ENCODE peak calls at places on chromosomes 13 and 19, in ten cellular contexts. X is sigmoid colon, W is body of pancreas, N is uterus, T is thyroid gland, G is adrenal gland, S is K562, R is heart left ventricle, Y is HCT116, V is suprapubic skin. Z is an unnamed sample. For H3K4me1, the result is how much of the 10 kb centered on the place peaks cover.

GRCh38 chr13:52348983-52349780 is 56.8 kb downstream of the THSD1 start:
- DNase-seq in W (no peak), X (no peak), V (no peak), G (no peak), Y (peak), N (no peak), S (peak), T (no peak), R (no peak), Z (no peak)

GRCh38 chr19:16435999-16436650 is 35.6 kb downstream of the EPS15L1 start:
- DNase-seq in X (no peak), Y (no peak), T (peak), R (peak), G (no peak), S (peak), W (no peak), N (no peak), V (no peak), Z (no peak)

GRCh38 chr19:39127812-39128510 is 2.4 kb downstream of the PAK4 start:
- DNase-seq in N (no peak), T (peak), G (peak), W (peak), R (no peak), S (no peak), V (no peak), X (no peak), Y (no peak), Z (no peak)

GRCh38 chr19:35911790-35912189 is 3.7 kb upstream of the TYROBP start:
- DNase-seq in W (peak), S (peak), R (no peak), V (no peak), G (no peak), Y (peak), N (no peak), X (no peak), T (peak), Z (no peak)

GRCh38 chr13:35349673-35350278 is 126.7 kb downstream of the MAB21L1 start:
- DNase-seq in R (no peak), W (no peak), G (peak), Y (peak), S (no peak), X (no peak), N (no peak), V (no peak), T (no peak), Z (no peak)

GRCh38 chr13:108993346-108993745 is 363.9 kb downstream of the MYO16 start:
- DNase-seq in V (no peak), N (no peak), S (no peak), X (no peak), G (no peak), Y (no peak), R (no peak), T (no peak), W (no peak), Z (no peak)

GRCh38 chr13:77896977-77897376 is 21.7 kb downstream of the EDNRB start:
- DNase-seq in G (no peak), X (no peak), S (no peak), Y (no peak), N (no peak), T (no peak), W (no peak), R (no peak), V (no peak), Z (no peak)

GRCh38 chr13:100529666-100530065 is 58.9 kb downstream of the GGACT start:
- DNase-seq in N (no peak), R (no peak), T (no peak), S (no peak), W (no peak), G (no peak), Y (no peak), X (peak), V (peak), Z (no peak)

GRCh38 chr13:34172048-34172447 is 354.1 kb downstream of the RFC3 start:
- DNase-seq in N (no peak), W (no peak), R (no peak), T (no peak), X (no peak), G (no peak), Y (no peak), V (no peak), S (no peak), Z (no peak)

GRCh38 chr19:7999376-7999775 is 6.1 kb downstream of the ELAVL1 start:
- DNase-seq in R (no peak), X (no peak), Y (no peak), N (no peak), G (no peak), V (no peak), S (no peak), W (no peak), T (no peak), Z (no peak)

GRCh38 chr13:43273362-43273761 is 250.0 kb downstream of the DNAJC15 start:
- DNase-seq in G (no peak), N (no peak), W (no peak), X (no peak), S (no peak), T (no peak), V (no peak), R (no peak), Y (no peak), Z (no peak)

GRCh38 chr13:113220877-113221276 is 11.5 kb downstream of the CUL4A start:
- DNase-seq in V (no peak), X (no peak), N (no peak), G (no peak), Y (no peak), R (peak), T (no peak), S (no peak), W (no peak), Z (no peak)

GRCh38 chr13:50082426-50083283 is 67.4 kb downstream of the KCNRG start:
- DNase-seq in Y (peak), W (peak), R (peak), T (peak), S (peak), X (peak), V (no peak), N (peak), G (peak), Z (peak)

GRCh38 chr19:21474671-21475181 is 30.7 kb upstream of the ZNF429 start:
- DNase-seq in X (peak), Y (no peak), W (peak), G (peak), S (no peak), N (peak), R (peak), T (peak), V (peak), Z (no peak)

GRCh38 chr13:59771272-59771671 is 392.5 kb downstream of the DIAPH3 start:
- DNase-seq in N (no peak), Y (no peak), S (peak), T (no peak), G (no peak), X (no peak), V (no peak), R (no peak), W (no peak), Z (no peak)

DNA sequence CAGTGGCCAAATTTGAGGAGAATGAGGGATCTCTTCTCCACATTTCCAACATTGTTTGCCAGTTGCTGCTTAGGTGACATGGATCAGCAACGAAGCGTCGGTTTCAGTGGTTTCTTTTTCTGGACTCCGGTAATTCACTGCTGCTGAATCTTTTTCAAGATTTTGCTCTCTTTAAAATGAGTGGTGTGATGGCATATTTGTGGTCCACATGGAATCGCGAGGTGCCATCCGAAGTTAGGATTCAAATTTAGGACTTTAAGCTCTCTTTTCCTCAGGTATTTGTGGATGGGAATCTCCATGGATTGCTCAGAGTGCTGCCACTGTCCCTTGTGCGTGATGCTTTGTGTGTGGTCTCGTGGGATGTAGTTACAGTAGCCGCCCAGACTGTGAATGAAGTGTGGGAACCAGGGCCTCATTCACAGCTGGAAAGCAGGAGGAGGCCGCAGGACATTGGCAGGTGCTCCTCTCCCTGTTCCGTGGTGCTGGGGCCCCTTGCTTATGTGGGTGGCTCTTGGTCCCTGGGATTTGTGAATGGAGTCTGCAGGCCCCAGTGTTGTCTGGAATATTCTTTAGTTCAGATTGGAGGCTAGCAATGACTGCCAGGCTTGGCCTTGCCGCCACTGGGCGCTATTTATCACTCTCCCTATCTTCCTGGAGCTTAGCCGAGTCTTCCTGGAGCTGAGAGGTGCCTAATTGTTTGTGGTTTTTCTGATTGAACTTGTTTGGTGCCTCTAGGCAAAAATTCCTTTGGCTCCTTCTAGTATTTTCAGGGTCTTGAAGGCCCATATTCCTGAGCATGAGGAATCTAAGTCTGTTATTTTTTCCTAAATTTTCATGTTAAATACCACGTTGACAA is 1.5 kb downstream of the ILF3 start:
- DNase-seq in S (peak), X (no peak), R (no peak), T (no peak), G (peak), V (no peak), W (peak), Y (no peak), N (no peak), Z (no peak)
- H3K4me1 ChIP-seq in S (under half), X (half or more), R (under half), T (under half), G (under half), V (half or more), W (half or more), Y (under half), N (under half), Z (half or more)

DNA sequence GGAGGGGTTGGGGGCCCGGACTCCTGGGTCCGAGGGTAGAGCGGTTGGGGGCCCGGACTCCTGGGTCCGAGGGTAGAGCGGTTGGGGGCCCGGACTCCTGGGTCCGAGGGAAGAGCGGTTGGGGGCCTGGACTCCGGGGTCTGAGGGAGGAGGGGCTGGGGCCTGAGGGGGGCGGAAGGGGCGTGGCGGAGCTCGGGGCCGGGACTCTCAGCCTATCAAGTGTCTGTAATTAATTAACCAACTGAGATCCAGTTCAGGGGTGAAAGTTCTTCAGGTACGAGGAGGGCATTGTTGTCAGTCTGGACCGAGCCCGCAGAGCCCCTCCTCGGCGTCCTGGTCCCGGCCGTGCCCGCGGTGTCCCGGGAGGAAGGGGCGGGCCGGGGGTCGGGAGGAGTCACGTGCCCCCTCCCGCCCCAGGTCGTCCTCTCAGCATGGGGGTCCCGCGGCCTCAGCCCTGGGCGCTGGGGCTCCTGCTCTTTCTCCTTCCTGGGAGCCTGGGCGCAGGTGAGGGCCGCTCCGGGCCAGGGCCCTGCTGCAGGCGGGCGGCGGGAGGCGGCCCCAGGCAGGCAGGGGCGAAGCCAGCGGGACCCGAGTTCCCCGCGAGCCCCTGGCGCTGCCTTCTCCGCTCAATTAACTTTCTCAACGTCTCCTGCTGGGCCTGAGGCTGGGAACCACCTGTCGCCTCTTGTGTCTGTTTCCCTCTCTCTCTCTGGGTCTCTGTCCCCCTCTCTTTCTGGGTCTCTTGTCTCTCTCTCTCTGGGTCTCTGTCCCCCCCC is 697 bp downstream of the FCGRT start:
- DNase-seq in V (no peak), N (peak), G (peak), S (no peak), R (peak), X (peak), W (peak), Y (no peak), T (peak), Z (peak)
- TF ChIP-seq POLR2A in V (no peak), N (no peak), G (no peak), S (no peak), R (no peak), X (no peak), W (no peak), Y (no peak), T (no peak), Z (no peak)

DNA sequence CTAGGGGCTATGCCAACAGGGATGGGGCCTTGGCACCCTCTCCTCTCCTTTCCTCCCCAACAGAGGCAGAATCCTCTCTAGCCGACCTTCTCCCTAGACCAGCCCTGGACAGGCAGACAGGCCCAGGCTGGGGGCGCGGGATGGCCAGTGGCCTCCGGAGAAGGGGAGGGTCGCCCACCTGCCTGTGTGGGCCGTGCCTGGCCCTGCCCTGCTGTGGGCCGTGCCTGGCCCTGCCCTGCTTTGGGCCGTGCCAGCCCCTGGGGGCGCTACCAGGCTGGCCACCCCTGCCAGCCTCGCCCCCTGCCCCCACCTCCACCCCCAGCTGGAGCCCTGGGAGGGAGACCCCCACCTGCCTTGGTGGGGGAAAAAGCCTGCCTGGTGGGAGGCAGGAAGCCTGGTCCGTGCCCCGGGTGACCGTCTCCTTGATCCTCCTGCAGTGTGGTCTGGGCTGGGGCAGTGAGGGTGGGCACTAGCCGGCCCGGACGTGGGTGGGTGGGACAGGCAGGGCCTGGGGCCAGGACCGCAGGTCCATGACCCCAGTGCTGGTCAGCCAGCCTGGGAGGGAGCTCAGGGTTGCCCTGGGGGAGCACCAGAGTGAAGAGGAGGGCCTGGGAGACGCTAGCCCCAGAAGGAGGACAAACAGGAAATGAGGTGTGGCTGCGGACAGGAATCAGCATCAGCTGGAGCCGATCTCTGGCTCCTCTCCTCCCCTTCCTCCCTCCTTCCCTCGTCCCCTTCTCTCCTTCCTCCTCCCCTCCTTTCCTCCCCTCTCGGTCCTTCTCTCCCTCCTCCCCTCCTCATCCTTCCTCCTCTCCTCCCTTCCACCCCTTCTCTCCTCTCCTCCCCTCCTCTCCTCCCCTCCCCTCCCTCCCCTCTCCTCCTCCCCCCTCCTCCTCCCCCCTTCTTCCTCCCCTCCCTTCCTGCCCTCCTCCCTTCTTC is 5.1 kb upstream of the MKNK2 start:
- DNase-seq in Y (peak), W (peak), S (peak), N (peak), V (no peak), G (peak), T (peak), R (peak), X (peak), Z (peak)
- H3K4me1 ChIP-seq in Y (half or more), W (half or more), S (half or more), N (under half), V (half or more), G (under half), T (half or more), R (under half), X (half or more), Z (half or more)

GRCh38 chr19:42528354-42529247 is at the start of gene CEACAM1:
- DNase-seq in T (peak), R (no peak), N (no peak), Y (no peak), G (peak), W (peak), X (no peak), S (no peak), V (no peak), Z (no peak)
- TF ChIP-seq POLR2A in T (no peak), R (no peak), N (peak), Y (no peak), G (no peak), W (no peak), X (peak), S (no peak), V (no peak), Z (no peak)

Z was measured in gastrocnemius medialis.